ENCODE peak calls at places on chromosomes 7 and 10, in eight cellular contexts. Y is heart left ventricle, W is bronchial epithelial cell, B is A549, R is GM06990, G is thyroid gland, L is fibroblast of lung, K is IMR-90. C is an unnamed sample.

GRCh38 chr7:121515651-121516401 is 119.7 kb upstream of the FAM3C start:
- DNase-seq in Y (no peak), W (peak; percentile 51), B (no peak), R (no peak), G (no peak), L (peak; percentile 14), K (no peak), C (no peak)

GRCh38 chr7:140214075-140214684 is 37.4 kb upstream of the KDM7A start:
- DNase-seq in Y (no peak), W (peak; percentile 91), B (no peak), R (peak; percentile 65), G (peak; percentile 81), L (peak; percentile 80), K (peak; percentile 7), C (peak; percentile 69)

GRCh38 chr7:155231241-155231800 is 66.4 kb upstream of the INSIG1 start:
- DNase-seq in Y (no peak), W (no peak), B (no peak), R (no peak), G (no peak), L (no peak), K (no peak), C (no peak)

GRCh38 chr10:77553966-77554365 is 83.6 kb downstream of the KCNMA1 start:
- DNase-seq in Y (no peak), W (peak; percentile 29), B (no peak), R (no peak), G (peak; percentile 11), L (peak; percentile 36), K (no peak), C (no peak)

GRCh38 chr10:22992075-22992474 is 64.2 kb downstream of the ARMC3 start:
- DNase-seq in Y (no peak), W (no peak), B (no peak), R (peak; percentile 41), G (no peak), L (no peak), K (no peak), C (no peak)

GRCh38 chr10:33041783-33042437 is 83.9 kb upstream of the ITGB1 start:
- DNase-seq in Y (no peak), W (no peak), B (no peak), R (no peak), G (no peak), L (no peak), K (no peak), C (no peak)

GRCh38 chr10:15630353-15630752 is 89.4 kb downstream of the ITGA8 start:
- DNase-seq in Y (peak; percentile 39), W (no peak), B (no peak), R (no peak), G (no peak), L (no peak), K (no peak), C (no peak)

GRCh38 chr7:12389089-12389700 is 14.5 kb downstream of the VWDE start:
- DNase-seq in Y (no peak), W (peak; percentile 65), B (peak; percentile 69), R (no peak), G (peak; percentile 46), L (peak; percentile 47), K (peak; percentile 61), C (peak; percentile 80)

GRCh38 chr10:43389867-43390266 is 18.4 kb downstream of the FXYD4 start:
- DNase-seq in Y (no peak), W (no peak), B (no peak), R (no peak), G (no peak), L (no peak), K (no peak), C (no peak)

GRCh38 chr7:156625585-156625984 is 15.0 kb upstream of the RNF32 start:
- DNase-seq in Y (no peak), W (no peak), B (no peak), R (no peak), G (no peak), L (no peak), K (no peak), C (no peak)

GRCh38 chr7:15571303-15571878 is 9.6 kb upstream of the AGMO start:
- DNase-seq in Y (no peak), W (peak; percentile 76), B (no peak), R (no peak), G (no peak), L (peak; percentile 42), K (peak; percentile 12), C (peak; percentile 9)

GRCh38 chr10:34641913-34642558 is 173.1 kb downstream of the PARD3 start:
- DNase-seq in Y (no peak), W (no peak), B (no peak), R (no peak), G (no peak), L (no peak), K (no peak), C (no peak)

GRCh38 chr10:3068201-3068967 is 1.0 kb downstream of the PFKP start:
- DNase-seq in Y (peak; percentile 71), W (no peak), B (peak; percentile 60), R (peak; percentile 77), G (peak; percentile 65), L (peak; percentile 63), K (peak; percentile 54), C (peak; percentile 79)

GRCh38 chr10:4051011-4051407 is 266.0 kb upstream of the KLF6 start:
- DNase-seq in Y (peak; percentile 50), W (peak; percentile 38), B (no peak), R (no peak), G (no peak), L (no peak), K (peak; percentile 58), C (peak; percentile 86)

GRCh38 chr10:14397069-14397468 is 66.3 kb upstream of the FRMD4A start:
- DNase-seq in Y (peak; percentile 66), W (peak; percentile 80), B (no peak), R (no peak), G (peak; percentile 18), L (peak; percentile 100), K (peak; percentile 100), C (peak; percentile 98)

GRCh38 chr7:129225206-129225930 is 538 bp downstream of the AHCYL2 start:
- DNase-seq in Y (peak; percentile 38), W (peak; percentile 47), B (peak; percentile 48), R (no peak), G (peak; percentile 64), L (peak; percentile 48), K (peak; percentile 27), C (peak; percentile 42)

GRCh38 chr10:23558361-23558799 is 119.5 kb downstream of the OTUD1 start:
- DNase-seq in Y (no peak), W (peak; percentile 68), B (no peak), R (no peak), G (no peak), L (no peak), K (no peak), C (no peak)

GRCh38 chr7:43602271-43602670 is 19.4 kb downstream of the STK17A start:
- DNase-seq in Y (no peak), W (no peak), B (no peak), R (no peak), G (no peak), L (no peak), K (no peak), C (no peak)

GRCh38 chr7:86968618-86969017 is 90.8 kb downstream of the ELAPOR2 start:
- DNase-seq in Y (no peak), W (no peak), B (no peak), R (no peak), G (peak; percentile 56), L (no peak), K (no peak), C (no peak)

GRCh38 chr10:55374917-55375316 is 573.9 kb upstream of the PCDH15 start:
- DNase-seq in Y (no peak), W (no peak), B (no peak), R (no peak), G (no peak), L (peak; percentile 45), K (no peak), C (peak; percentile 4)

GRCh38 chr10:48572414-48572813 is 32.5 kb downstream of the ARHGAP22 start:
- DNase-seq in Y (no peak), W (peak; percentile 79), B (no peak), R (no peak), G (no peak), L (peak; percentile 82), K (peak; percentile 73), C (peak; percentile 75)

DNA sequence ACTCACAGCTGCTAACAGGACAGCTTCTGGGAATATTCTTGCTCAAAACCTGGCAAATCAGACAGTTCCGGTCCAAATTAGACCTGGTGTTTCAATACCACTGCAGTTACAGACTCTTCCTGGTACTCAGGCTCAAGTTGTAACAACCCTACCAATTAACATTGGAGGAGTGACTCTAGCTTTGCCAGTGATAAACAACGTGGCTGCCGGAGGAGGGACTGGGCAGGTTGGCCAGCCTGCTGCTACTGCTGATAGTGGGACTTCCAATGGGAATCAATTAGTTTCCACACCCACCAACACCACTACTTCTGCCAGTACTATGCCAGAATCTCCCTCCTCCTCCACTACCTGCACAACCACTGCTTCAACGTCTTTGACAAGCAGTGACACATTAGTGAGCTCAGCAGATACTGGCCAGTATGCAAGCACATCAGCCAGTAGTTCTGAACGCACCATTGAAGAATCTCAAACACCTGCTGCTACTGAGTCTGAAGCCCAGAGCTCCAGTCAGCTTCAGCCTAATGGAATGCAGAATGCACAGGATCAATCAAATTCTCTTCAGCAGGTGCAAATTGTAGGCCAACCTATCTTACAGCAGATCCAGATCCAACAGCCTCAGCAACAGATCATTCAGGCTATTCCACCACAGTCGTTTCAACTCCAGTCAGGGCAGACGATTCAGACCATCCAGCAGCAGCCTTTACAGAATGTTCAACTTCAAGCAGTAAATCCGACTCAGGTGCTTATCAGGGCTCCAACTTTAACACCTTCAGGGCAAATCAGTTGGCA is 2.1 kb downstream of the SP4 start:
- DNase-seq in Y (no peak), W (no peak), B (no peak), R (no peak), G (no peak), L (no peak), K (no peak), C (no peak)
- H3K4me3 ChIP-seq in Y (no peak overlapping the region), W (no peak overlapping the region), B (no peak overlapping the region), R (peak overlapping the region; percentile 49), G (no peak overlapping the region), L (no peak overlapping the region), K (no peak overlapping the region), C (no peak overlapping the region)

GRCh38 chr10:84541289-84541637 is 212.9 kb downstream of the CCSER2 start:
- DNase-seq in Y (no peak), W (no peak), B (peak; percentile 46), R (no peak), G (peak; percentile 35), L (no peak), K (no peak), C (no peak)
- TF ChIP-seq CTCF in Y (no peak), W (peak; percentile 9), B (no peak), R (peak; percentile 18), G (peak; percentile 7), L (no peak), K (no peak), C (no peak)

GRCh38 chr10:46092523-46093195 is 46.6 kb upstream of the MSMB start:
- DNase-seq in Y (no peak), W (no peak), B (no peak), R (no peak), G (no peak), L (no peak), K (no peak), C (no peak)
- H3K4me3 ChIP-seq in Y (no peak overlapping the region), W (no peak overlapping the region), B (no peak overlapping the region), R (no peak overlapping the region), G (no peak overlapping the region), L (no peak overlapping the region), K (no peak overlapping the region), C (no peak overlapping the region)

DNA sequence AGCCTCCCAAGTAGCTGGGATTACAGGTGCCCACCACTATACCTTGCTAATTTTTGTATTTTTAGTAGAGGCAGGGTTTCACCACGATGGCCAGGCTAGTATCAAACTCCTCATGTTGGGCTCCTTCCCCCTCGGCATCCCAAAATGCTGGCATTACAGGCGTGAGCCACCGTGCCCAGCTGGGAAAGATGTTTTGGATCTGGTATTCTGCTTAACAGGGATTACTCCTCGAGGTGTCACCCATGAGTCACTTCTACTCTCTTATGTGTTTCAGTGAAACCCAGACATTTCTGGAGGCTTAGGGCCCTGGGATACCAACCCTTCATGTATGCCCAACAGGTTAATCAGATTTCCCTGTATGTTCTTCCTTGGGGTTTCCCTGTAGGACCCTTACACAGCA is 11.8 kb upstream of the OPN4 start:
- DNase-seq in Y (no peak), W (peak; percentile 76), B (peak; percentile 28), R (no peak), G (no peak), L (peak; percentile 51), K (peak; percentile 64), C (peak; percentile 39)
- TF ChIP-seq CTCF in Y (peak; percentile 35), W (no peak), B (no peak), R (no peak), G (no peak), L (no peak), K (peak; percentile 32), C (no peak)

C was measured in cardiac fibroblast.